ENCODE peak calls at places on chromosomes 12 and 14, in ten cellular contexts. T is stimulated activated CD4-positive, alpha-beta T cell treated with anti-CD3 and anti-CD28 coated beads, Interleukin-12 subunit alpha, Interleukin-12 subunit beta, amount 100 ng/mL, for 4 hours; F is C1 segment of cervical spinal cord; V is mucosa of gallbladder; M is osteocyte; A is ELR; B is ELF-1; J is T-helper 1 cell; L is fibroblast of pulmonary artery; K is Ammon's horn. P is an unnamed sample.
A peak's percentile ranks its signal among the peaks of the same experiment; 100 is the strongest.

GRCh38 chr12:96140110-96140509 is 54.1 kb upstream of the ELK3 start:
- DNase-seq in T (no peak), F (no peak), V (no peak), M (no peak), A (peak; percentile 80), B (no peak), J (no peak), L (peak; percentile 23), K (no peak), P (no peak)

GRCh38 chr14:68718033-68718725 is 74.7 kb downstream of the ZFP36L1 start:
- DNase-seq in T (no peak), F (no peak), V (no peak), M (no peak), A (peak; percentile 52), B (no peak), J (no peak), L (no peak), K (no peak), P (no peak)

GRCh38 chr14:90193925-90194324 is 62.4 kb upstream of the PSMC1 start:
- DNase-seq in T (peak; percentile 2), F (no peak), V (no peak), M (no peak), A (peak; percentile 11), B (peak; percentile 19), J (no peak), L (peak; percentile 2), K (no peak), P (no peak)

GRCh38 chr14:93303659-93304058 is 29.2 kb downstream of the BTBD7 start:
- DNase-seq in T (no peak), F (no peak), V (peak; percentile 23), M (no peak), A (no peak), B (no peak), J (no peak), L (peak; percentile 45), K (peak; percentile 54), P (no peak)

GRCh38 chr12:113128802-113129663 is 6.5 kb downstream of the RASAL1 start:
- DNase-seq in T (no peak), F (no peak), V (no peak), M (no peak), A (no peak), B (no peak), J (no peak), L (no peak), K (no peak), P (no peak)

GRCh38 chr12:111780166-111780565 is 13.4 kb downstream of the ALDH2 start:
- DNase-seq in T (no peak), F (no peak), V (no peak), M (no peak), A (no peak), B (no peak), J (no peak), L (no peak), K (no peak), P (no peak)

GRCh38 chr12:14267724-14268123 is 97.8 kb upstream of the ATF7IP start:
- DNase-seq in T (no peak), F (no peak), V (no peak), M (no peak), A (no peak), B (peak; percentile 41), J (no peak), L (no peak), K (no peak), P (no peak)

GRCh38 chr14:98069712-98070133 is 1202.3 kb downstream of the BCL11B start:
- DNase-seq in T (no peak), F (no peak), V (peak; percentile 44), M (no peak), A (no peak), B (peak; percentile 64), J (no peak), L (no peak), K (no peak), P (no peak)

GRCh38 chr12:39127401-39127800 is 222.0 kb upstream of the CPNE8 start:
- DNase-seq in T (no peak), F (no peak), V (no peak), M (no peak), A (peak; percentile 21), B (no peak), J (no peak), L (peak; percentile 73), K (no peak), P (no peak)

GRCh38 chr12:5944053-5944452 is 1.0 kb downstream of the ANO2 start:
- DNase-seq in T (no peak), F (no peak), V (no peak), M (peak; percentile 67), A (no peak), B (no peak), J (no peak), L (no peak), K (no peak), P (no peak)